ENCODE peak calls at places on chromosomes 7 and 10, in nine cellular contexts. One of them, this sample, is unnamed.

GRCh38 chr10:30154561-30154960 is 95.2 kb upstream of the JCAD start:
- DNase-seq in vagina: no peak
- DNase-seq in A549: no peak
- DNase-seq in heart right ventricle: no peak
- DNase-seq in suprapubic skin: no peak
- DNase-seq in brain microvascular endothelial cell: no peak
- DNase-seq in iPS DF 6.9: no peak
- DNase-seq in pancreas: no peak
- DNase-seq in HCT116: no peak
- DNase-seq in this sample: no peak

GRCh38 chr10:122286872-122287271 is 15.8 kb downstream of the BTBD16 start:
- DNase-seq in iPS DF 6.9: no peak
- DNase-seq in pancreas: no peak
- DNase-seq in suprapubic skin: no peak
- DNase-seq in heart right ventricle: peak
- DNase-seq in vagina: no peak
- DNase-seq in A549: no peak
- DNase-seq in HCT116: no peak
- DNase-seq in brain microvascular endothelial cell: peak
- DNase-seq in this sample: peak

GRCh38 chr7:111212857-111213523 is 122.1 kb downstream of the LRRN3 start:
- DNase-seq in brain microvascular endothelial cell: no peak
- DNase-seq in vagina: no peak
- DNase-seq in pancreas: no peak
- DNase-seq in iPS DF 6.9: no peak
- DNase-seq in HCT116: no peak
- DNase-seq in suprapubic skin: no peak
- DNase-seq in heart right ventricle: no peak
- DNase-seq in A549: no peak
- DNase-seq in this sample: no peak

GRCh38 chr10:5814110-5815107 is 1.2 kb upstream of the GDI2 start:
- DNase-seq in brain microvascular endothelial cell: peak
- DNase-seq in pancreas: no peak
- DNase-seq in HCT116: peak
- DNase-seq in A549: no peak
- DNase-seq in heart right ventricle: no peak
- DNase-seq in iPS DF 6.9: no peak
- DNase-seq in vagina: no peak
- DNase-seq in suprapubic skin: peak
- DNase-seq in this sample: no peak

GRCh38 chr10:71603190-71603589 is 116.4 kb downstream of the C10orf105 start:
- DNase-seq in suprapubic skin: no peak
- DNase-seq in HCT116: no peak
- DNase-seq in vagina: no peak
- DNase-seq in brain microvascular endothelial cell: no peak
- DNase-seq in pancreas: no peak
- DNase-seq in iPS DF 6.9: no peak
- DNase-seq in heart right ventricle: no peak
- DNase-seq in A549: no peak
- DNase-seq in this sample: no peak

GRCh38 chr7:8314566-8314965 is 52.6 kb upstream of the ICA1 start:
- DNase-seq in suprapubic skin: no peak
- DNase-seq in brain microvascular endothelial cell: no peak
- DNase-seq in iPS DF 6.9: no peak
- DNase-seq in vagina: no peak
- DNase-seq in pancreas: no peak
- DNase-seq in heart right ventricle: no peak
- DNase-seq in HCT116: no peak
- DNase-seq in A549: no peak
- DNase-seq in this sample: no peak

GRCh38 chr10:33509231-33509871 is 174.9 kb upstream of the NRP1 start:
- DNase-seq in heart right ventricle: peak
- DNase-seq in A549: peak
- DNase-seq in HCT116: peak
- DNase-seq in brain microvascular endothelial cell: peak
- DNase-seq in iPS DF 6.9: no peak
- DNase-seq in suprapubic skin: no peak
- DNase-seq in vagina: no peak
- DNase-seq in pancreas: no peak
- DNase-seq in this sample: no peak

GRCh38 chr10:113788604-113789083 is 37.2 kb downstream of the PLEKHS1 start:
- DNase-seq in vagina: no peak
- DNase-seq in suprapubic skin: no peak
- DNase-seq in A549: peak
- DNase-seq in HCT116: peak
- DNase-seq in iPS DF 6.9: no peak
- DNase-seq in brain microvascular endothelial cell: peak
- DNase-seq in heart right ventricle: peak
- DNase-seq in pancreas: no peak
- DNase-seq in this sample: peak

GRCh38 chr7:98826400-98826799 is 43.4 kb downstream of the TMEM130 start:
- DNase-seq in HCT116: no peak
- DNase-seq in heart right ventricle: no peak
- DNase-seq in A549: no peak
- DNase-seq in pancreas: no peak
- DNase-seq in vagina: no peak
- DNase-seq in iPS DF 6.9: no peak
- DNase-seq in brain microvascular endothelial cell: no peak
- DNase-seq in suprapubic skin: no peak
- DNase-seq in this sample: no peak

GRCh38 chr10:13567030-13567429 is 19.7 kb upstream of the PRPF18 start:
- DNase-seq in heart right ventricle: no peak
- DNase-seq in pancreas: no peak
- DNase-seq in iPS DF 6.9: no peak
- DNase-seq in vagina: no peak
- DNase-seq in suprapubic skin: no peak
- DNase-seq in HCT116: no peak
- DNase-seq in A549: no peak
- DNase-seq in brain microvascular endothelial cell: no peak
- DNase-seq in this sample: no peak

GRCh38 chr7:87886875-87887274 is 10.6 kb downstream of the DBF4 start:
- DNase-seq in A549: no peak
- DNase-seq in heart right ventricle: no peak
- DNase-seq in suprapubic skin: no peak
- DNase-seq in iPS DF 6.9: no peak
- DNase-seq in brain microvascular endothelial cell: no peak
- DNase-seq in vagina: no peak
- DNase-seq in pancreas: no peak
- DNase-seq in HCT116: peak
- DNase-seq in this sample: peak

GRCh38 chr7:143384148-143384547 is 3.0 kb downstream of the ZYX start:
- DNase-seq in vagina: no peak
- DNase-seq in brain microvascular endothelial cell: peak
- DNase-seq in suprapubic skin: no peak
- DNase-seq in heart right ventricle: no peak
- DNase-seq in HCT116: no peak
- DNase-seq in pancreas: peak
- DNase-seq in A549: no peak
- DNase-seq in iPS DF 6.9: no peak
- DNase-seq in this sample: no peak

GRCh38 chr10:89129850-89130396 is 77.2 kb downstream of the CH25H start:
- DNase-seq in iPS DF 6.9: no peak
- DNase-seq in suprapubic skin: no peak
- DNase-seq in vagina: no peak
- DNase-seq in A549: no peak
- DNase-seq in HCT116: no peak
- DNase-seq in heart right ventricle: peak
- DNase-seq in pancreas: no peak
- DNase-seq in brain microvascular endothelial cell: peak
- DNase-seq in this sample: no peak

GRCh38 chr7:2633538-2634264 is 1.9 kb downstream of the TTYH3 start:
- DNase-seq in heart right ventricle: no peak
- DNase-seq in suprapubic skin: no peak
- DNase-seq in pancreas: no peak
- DNase-seq in A549: peak
- DNase-seq in iPS DF 6.9: no peak
- DNase-seq in vagina: no peak
- DNase-seq in HCT116: no peak
- DNase-seq in brain microvascular endothelial cell: peak
- DNase-seq in this sample: peak

GRCh38 chr7:55021951-55022617 is 3.3 kb downstream of the EGFR start:
- DNase-seq in HCT116: no peak
- DNase-seq in heart right ventricle: no peak
- DNase-seq in brain microvascular endothelial cell: peak
- DNase-seq in A549: no peak
- DNase-seq in suprapubic skin: no peak
- DNase-seq in pancreas: no peak
- DNase-seq in vagina: no peak
- DNase-seq in iPS DF 6.9: no peak
- DNase-seq in this sample: no peak
- H3K4me3 ChIP-seq in HCT116: no peak
- H3K4me3 ChIP-seq in heart right ventricle: peak
- H3K4me3 ChIP-seq in brain microvascular endothelial cell: peak
- H3K4me3 ChIP-seq in A549: peak
- H3K4me3 ChIP-seq in suprapubic skin: peak
- H3K4me3 ChIP-seq in pancreas: no peak
- H3K4me3 ChIP-seq in vagina: peak
- H3K4me3 ChIP-seq in iPS DF 6.9: no peak
- H3K4me3 ChIP-seq in this sample: peak

GRCh38 chr10:124681626-124682552 is 62.3 kb downstream of the FAM53B start:
- DNase-seq in A549: no peak
- DNase-seq in iPS DF 6.9: no peak
- DNase-seq in heart right ventricle: no peak
- DNase-seq in HCT116: no peak
- DNase-seq in pancreas: no peak
- DNase-seq in suprapubic skin: no peak
- DNase-seq in vagina: no peak
- DNase-seq in brain microvascular endothelial cell: no peak
- DNase-seq in this sample: no peak

GRCh38 chr10:124679401-124679800 is 64.8 kb downstream of the FAM53B start:
- DNase-seq in heart right ventricle: no peak
- DNase-seq in suprapubic skin: no peak
- DNase-seq in vagina: no peak
- DNase-seq in A549: no peak
- DNase-seq in HCT116: no peak
- DNase-seq in brain microvascular endothelial cell: no peak
- DNase-seq in iPS DF 6.9: no peak
- DNase-seq in pancreas: no peak
- DNase-seq in this sample: no peak

GRCh38 chr10:124680675-124681074 is 63.5 kb downstream of the FAM53B start:
- DNase-seq in heart right ventricle: no peak
- DNase-seq in vagina: no peak
- DNase-seq in iPS DF 6.9: no peak
- DNase-seq in brain microvascular endothelial cell: peak
- DNase-seq in A549: no peak
- DNase-seq in pancreas: no peak
- DNase-seq in HCT116: no peak
- DNase-seq in suprapubic skin: no peak
- DNase-seq in this sample: no peak

GRCh38 chr10:124678566-124679240 is 65.5 kb downstream of the FAM53B start:
- DNase-seq in A549: no peak
- DNase-seq in pancreas: no peak
- DNase-seq in suprapubic skin: no peak
- DNase-seq in HCT116: no peak
- DNase-seq in heart right ventricle: no peak
- DNase-seq in vagina: no peak
- DNase-seq in iPS DF 6.9: no peak
- DNase-seq in brain microvascular endothelial cell: no peak
- DNase-seq in this sample: no peak

GRCh38 chr10:124681091-124681490 is 63.1 kb downstream of the FAM53B start:
- DNase-seq in HCT116: no peak
- DNase-seq in suprapubic skin: no peak
- DNase-seq in A549: no peak
- DNase-seq in brain microvascular endothelial cell: no peak
- DNase-seq in pancreas: no peak
- DNase-seq in iPS DF 6.9: no peak
- DNase-seq in vagina: no peak
- DNase-seq in heart right ventricle: no peak
- DNase-seq in this sample: no peak
- H3K27ac ChIP-seq in HCT116: no peak
- H3K27ac ChIP-seq in suprapubic skin: no peak
- H3K27ac ChIP-seq in A549: no peak
- H3K27ac ChIP-seq in brain microvascular endothelial cell: no peak
- H3K27ac ChIP-seq in pancreas: no peak
- H3K27ac ChIP-seq in iPS DF 6.9: no peak
- H3K27ac ChIP-seq in vagina: no peak
- H3K27ac ChIP-seq in heart right ventricle: no peak
- H3K27ac ChIP-seq in this sample: no peak

GRCh38 chr10:93416824-93417223 is 65.3 kb downstream of the MYOF start:
- DNase-seq in brain microvascular endothelial cell: no peak
- DNase-seq in A549: no peak
- DNase-seq in suprapubic skin: no peak
- DNase-seq in heart right ventricle: no peak
- DNase-seq in pancreas: no peak
- DNase-seq in HCT116: no peak
- DNase-seq in iPS DF 6.9: no peak
- DNase-seq in vagina: no peak
- DNase-seq in this sample: no peak

GRCh38 chr10:93413252-93413689 is 68.9 kb downstream of the MYOF start:
- DNase-seq in iPS DF 6.9: no peak
- DNase-seq in brain microvascular endothelial cell: no peak
- DNase-seq in HCT116: no peak
- DNase-seq in vagina: no peak
- DNase-seq in heart right ventricle: no peak
- DNase-seq in suprapubic skin: no peak
- DNase-seq in pancreas: no peak
- DNase-seq in A549: no peak
- DNase-seq in this sample: no peak

GRCh38 chr10:93417264-93417663 is 64.9 kb downstream of the MYOF start:
- DNase-seq in brain microvascular endothelial cell: no peak
- DNase-seq in vagina: no peak
- DNase-seq in iPS DF 6.9: no peak
- DNase-seq in pancreas: no peak
- DNase-seq in A549: no peak
- DNase-seq in HCT116: no peak
- DNase-seq in heart right ventricle: peak
- DNase-seq in suprapubic skin: no peak
- DNase-seq in this sample: no peak

GRCh38 chr10:93417886-93418285 is 64.2 kb downstream of the MYOF start:
- DNase-seq in iPS DF 6.9: no peak
- DNase-seq in A549: no peak
- DNase-seq in heart right ventricle: no peak
- DNase-seq in suprapubic skin: no peak
- DNase-seq in brain microvascular endothelial cell: no peak
- DNase-seq in pancreas: no peak
- DNase-seq in vagina: no peak
- DNase-seq in HCT116: no peak
- DNase-seq in this sample: no peak

DNA sequence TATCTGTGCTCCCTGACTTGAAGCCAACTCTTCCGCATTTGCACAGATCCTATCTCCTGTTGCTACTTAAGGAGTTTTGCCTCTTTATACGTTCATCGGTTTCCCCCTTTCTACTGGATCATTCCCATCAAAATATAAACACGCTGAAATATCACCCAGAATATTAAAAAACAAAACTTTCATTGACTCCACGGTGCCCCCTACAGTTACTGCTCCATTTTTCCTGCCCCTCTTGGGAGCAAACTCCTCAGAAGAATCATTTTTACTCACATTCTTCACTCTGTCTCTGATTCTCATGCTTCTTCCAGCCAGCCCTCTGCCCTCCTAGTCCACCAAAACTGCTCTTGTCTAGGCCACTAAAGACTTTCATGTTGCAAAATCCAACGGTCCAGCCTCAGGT is 66.4 kb downstream of the MYOF start:
- DNase-seq in heart right ventricle: no peak
- DNase-seq in HCT116: no peak
- DNase-seq in A549: no peak
- DNase-seq in iPS DF 6.9: no peak
- DNase-seq in suprapubic skin: no peak
- DNase-seq in pancreas: no peak
- DNase-seq in brain microvascular endothelial cell: no peak
- DNase-seq in vagina: no peak
- DNase-seq in this sample: no peak
- H3K4me3 ChIP-seq in heart right ventricle: no peak
- H3K4me3 ChIP-seq in HCT116: no peak
- H3K4me3 ChIP-seq in A549: no peak
- H3K4me3 ChIP-seq in iPS DF 6.9: no peak
- H3K4me3 ChIP-seq in suprapubic skin: no peak
- H3K4me3 ChIP-seq in pancreas: no peak
- H3K4me3 ChIP-seq in brain microvascular endothelial cell: no peak
- H3K4me3 ChIP-seq in vagina: no peak
- H3K4me3 ChIP-seq in this sample: no peak

GRCh38 chr7:55072251-55072650 is 53.4 kb downstream of the EGFR start:
- DNase-seq in brain microvascular endothelial cell: no peak
- DNase-seq in pancreas: no peak
- DNase-seq in vagina: no peak
- DNase-seq in HCT116: no peak
- DNase-seq in suprapubic skin: no peak
- DNase-seq in iPS DF 6.9: no peak
- DNase-seq in heart right ventricle: no peak
- DNase-seq in A549: no peak
- DNase-seq in this sample: no peak
- H3K27ac ChIP-seq in brain microvascular endothelial cell: peak
- H3K27ac ChIP-seq in pancreas: no peak
- H3K27ac ChIP-seq in vagina: peak
- H3K27ac ChIP-seq in HCT116: no peak
- H3K27ac ChIP-seq in suprapubic skin: peak
- H3K27ac ChIP-seq in iPS DF 6.9: no peak
- H3K27ac ChIP-seq in heart right ventricle: no peak
- H3K27ac ChIP-seq in A549: peak
- H3K27ac ChIP-seq in this sample: peak

This sample was measured in AG04450.